ENCODE peak calls at places on chromosomes 13 and 19, in nine cellular contexts. Z is stimulated activated CD4-positive, alpha-beta T cell treated with anti-CD3 and anti-CD28 coated beads, Interleukin-12 subunit alpha, Interleukin-12 subunit beta, amount 100 ng/mL, for 48 hours; A is brain microvascular endothelial cell; R is T follicular helper cell; I is iris pigment epithelial cell; U is Caco-2; P is mesendoderm; E is left ventricle myocardium inferior; T is ascending aorta. Q is an unnamed sample.

GRCh38 chr13:113448885-113449692 is 4.2 kb downstream of the ADPRHL1 start:
- DNase-seq in I (no peak), T (no peak), E (no peak), Z (no peak), P (no peak), A (no peak), U (peak), R (peak), Q (no peak)

GRCh38 chr13:30690282-30691188 is 44.8 kb upstream of the ALOX5AP start:
- DNase-seq in T (peak), P (peak), A (peak), Z (no peak), U (no peak), E (peak), R (no peak), I (peak), Q (peak)

GRCh38 chr13:114079601-114080536 is 52.6 kb downstream of the RASA3 start:
- DNase-seq in T (no peak), U (peak), P (no peak), A (no peak), R (no peak), I (no peak), E (peak), Z (no peak), Q (no peak)

GRCh38 chr13:57624565-57625435 is 6.7 kb upstream of the PCDH17 start:
- DNase-seq in Z (no peak), E (no peak), R (no peak), U (peak), P (peak), I (peak), A (peak), T (no peak), Q (peak)

GRCh38 chr19:17777840-17778620 is 16.9 kb upstream of the B3GNT3 start:
- DNase-seq in A (peak), E (peak), Z (peak), U (peak), T (no peak), I (peak), R (peak), P (peak), Q (no peak)

GRCh38 chr19:10979950-10980349 is 19.1 kb downstream of the SMARCA4 start:
- DNase-seq in I (no peak), U (no peak), A (no peak), Z (no peak), R (no peak), E (no peak), T (no peak), P (no peak), Q (peak)

GRCh38 chr13:30045916-30046704 is 195.7 kb upstream of the UBL3 start:
- DNase-seq in R (no peak), U (no peak), Z (no peak), E (no peak), T (no peak), I (peak), P (no peak), A (peak), Q (no peak)

GRCh38 chr19:3771906-3772450 is at the start of gene RAX2:
- DNase-seq in R (no peak), U (no peak), A (no peak), E (no peak), P (no peak), Z (no peak), I (no peak), T (no peak), Q (no peak)

GRCh38 chr13:103694471-103694870 is 628.3 kb upstream of the SLC10A2 start:
- DNase-seq in T (no peak), P (no peak), E (no peak), Z (no peak), I (no peak), R (no peak), A (no peak), U (no peak), Q (no peak)

GRCh38 chr19:923551-924211 is 2.2 kb upstream of the ARID3A start:
- DNase-seq in Z (no peak), I (no peak), R (no peak), T (no peak), E (no peak), A (no peak), U (no peak), P (no peak), Q (no peak)

GRCh38 chr13:114066956-114067355 is 65.5 kb downstream of the RASA3 start:
- DNase-seq in Z (no peak), U (no peak), E (no peak), A (no peak), R (no peak), I (no peak), P (no peak), T (no peak), Q (no peak)

GRCh38 chr13:45340422-45341033 is 455 bp downstream of the TPT1 start:
- DNase-seq in U (peak), E (peak), P (peak), R (peak), Z (peak), I (peak), A (peak), T (peak), Q (peak)

GRCh38 chr13:94674609-94675348 is 37.6 kb downstream of the SOX21 start:
- DNase-seq in T (no peak), A (peak), E (no peak), P (peak), R (peak), U (peak), Z (no peak), I (peak), Q (no peak)

GRCh38 chr13:28753208-28753892 is 34.6 kb upstream of the SLC46A3 start:
- DNase-seq in E (peak), U (peak), A (peak), R (no peak), T (peak), P (peak), I (peak), Z (no peak), Q (no peak)

GRCh38 chr19:13243971-13244370 is 93.8 kb downstream of the IER2 start:
- DNase-seq in A (no peak), Z (no peak), T (no peak), E (no peak), P (no peak), R (no peak), I (no peak), U (no peak), Q (no peak)

GRCh38 chr13:96075953-96076543 is 13.9 kb upstream of the HS6ST3 start:
- DNase-seq in Z (no peak), P (peak), E (no peak), T (no peak), I (peak), A (peak), U (no peak), R (no peak), Q (no peak)

GRCh38 chr19:4976412-4977298 is 7.7 kb downstream of the KDM4B start:
- DNase-seq in I (peak), P (peak), R (no peak), A (no peak), Z (no peak), T (peak), U (no peak), E (peak), Q (peak)

GRCh38 chr19:41515054-41515652 is 60.8 kb upstream of the CEACAM21 start:
- DNase-seq in E (no peak), I (no peak), R (no peak), P (no peak), U (no peak), T (no peak), Z (no peak), A (no peak), Q (no peak)

GRCh38 chr13:113843864-113844556 is 19.9 kb downstream of the GAS6 start:
- DNase-seq in T (no peak), E (peak), I (no peak), A (no peak), P (no peak), R (no peak), Z (no peak), U (no peak), Q (no peak)

GRCh38 chr19:17107546-17108452 is 32.2 kb downstream of the MYO9B start:
- DNase-seq in Z (no peak), T (peak), A (peak), U (no peak), E (peak), P (peak), I (peak), R (no peak), Q (peak)

GRCh38 chr13:114112826-114113322 is 19.5 kb downstream of the RASA3 start:
- DNase-seq in T (no peak), Z (no peak), I (no peak), E (no peak), P (peak), R (no peak), U (peak), A (no peak), Q (no peak)

GRCh38 chr19:19372656-19373416 is 32.6 kb upstream of the GATAD2A start:
- DNase-seq in R (peak), E (peak), P (peak), T (peak), I (peak), A (peak), U (peak), Z (no peak), Q (no peak)

GRCh38 chr19:34995551-34995950 is 4.6 kb upstream of the GRAMD1A start:
- DNase-seq in A (no peak), P (no peak), U (no peak), T (no peak), I (no peak), Z (no peak), E (no peak), R (no peak), Q (no peak)

GRCh38 chr19:4794971-4795370 is 3.4 kb downstream of the FEM1A start:
- DNase-seq in Z (no peak), R (no peak), I (no peak), P (no peak), T (no peak), E (no peak), U (no peak), A (no peak), Q (no peak)

GRCh38 chr13:23609414-23610186 is 39.4 kb downstream of the TNFRSF19 start:
- DNase-seq in R (no peak), U (no peak), E (no peak), Z (no peak), P (no peak), I (peak), A (peak), T (no peak), Q (no peak)

GRCh38 chr13:94656766-94657165 is 55.1 kb downstream of the GPR180 start:
- DNase-seq in R (no peak), E (no peak), I (peak), T (no peak), Z (no peak), P (peak), A (peak), U (no peak), Q (no peak)

GRCh38 chr13:26425439-26426358 is 131.8 kb upstream of the WASF3 start:
- DNase-seq in T (no peak), P (no peak), Z (no peak), A (peak), I (peak), R (no peak), U (no peak), E (no peak), Q (no peak)

GRCh38 chr13:33281951-33282595 is 3.5 kb downstream of the STARD13 start:
- DNase-seq in I (peak), Z (no peak), U (no peak), T (no peak), R (no peak), E (no peak), P (no peak), A (peak), Q (no peak)

GRCh38 chr13:64540468-64540867 is 2689.7 kb downstream of the PCDH9 start:
- DNase-seq in T (no peak), E (no peak), Z (no peak), A (no peak), I (peak), U (no peak), R (no peak), P (no peak), Q (no peak)

GRCh38 chr13:113982296-113982661 is 8.4 kb upstream of the C13orf46 start:
- DNase-seq in E (peak), I (no peak), A (no peak), T (no peak), R (no peak), U (no peak), P (no peak), Z (no peak), Q (no peak)

GRCh38 chr19:46461537-46461936 is 9.8 kb downstream of the PNMA8A start:
- DNase-seq in E (no peak), Z (no peak), A (no peak), U (no peak), I (no peak), P (no peak), T (no peak), R (no peak), Q (no peak)

GRCh38 chr13:27942972-27943371 is 23.2 kb downstream of the PDX1 start:
- DNase-seq in E (no peak), I (no peak), T (no peak), P (no peak), U (no peak), Z (no peak), A (no peak), R (no peak), Q (no peak)

GRCh38 chr13:98548230-98548629 is 28.7 kb downstream of the STK24 start:
- DNase-seq in R (no peak), P (no peak), E (no peak), T (no peak), I (no peak), U (no peak), A (no peak), Z (no peak), Q (no peak)

GRCh38 chr13:99617474-99618255 is 116.4 kb downstream of the TM9SF2 start:
- DNase-seq in Z (no peak), E (no peak), T (no peak), U (no peak), R (no peak), A (peak), P (peak), I (peak), Q (no peak)

GRCh38 chr19:10551698-10552301 is 8.1 kb downstream of the ATG4D start:
- DNase-seq in A (no peak), R (no peak), Z (no peak), I (peak), E (no peak), T (no peak), U (no peak), P (peak), Q (no peak)

GRCh38 chr19:45564131-45564780 is 20.3 kb downstream of the OPA3 start:
- DNase-seq in A (no peak), I (no peak), E (no peak), Z (no peak), U (no peak), P (peak), T (no peak), R (no peak), Q (no peak)

GRCh38 chr13:110237895-110238294 is 69.1 kb downstream of the COL4A1 start:
- DNase-seq in R (no peak), E (no peak), U (no peak), P (no peak), A (no peak), I (no peak), T (no peak), Z (no peak), Q (no peak)

GRCh38 chr13:23993439-23993980 is 96.2 kb upstream of the C1QTNF9B start:
- DNase-seq in P (no peak), A (peak), U (no peak), E (no peak), I (peak), T (no peak), R (no peak), Z (no peak), Q (no peak)

GRCh38 chr19:19103167-19103566 is 35.1 kb downstream of the TMEM161A start:
- DNase-seq in Z (no peak), A (no peak), I (no peak), T (no peak), U (no peak), E (no peak), R (no peak), P (no peak), Q (no peak)